ENCODE peak calls at places on chromosomes 6 and 20, in six cellular contexts. One of them, this sample, is unnamed.

GRCh38 chr20:49468412-49468811 is 14.1 kb downstream of the KCNB1 start:
- DNase-seq in fibroblast of lung: no peak
- DNase-seq in ovary: no peak
- DNase-seq in CD8-positive, alpha-beta memory T cell: no peak
- DNase-seq in endothelial cell of umbilical vein: no peak
- DNase-seq in CD4-positive, alpha-beta T cell: no peak
- DNase-seq in this sample: no peak

GRCh38 chr20:16573011-16573965 is at the start of gene KIF16B:
- DNase-seq in CD4-positive, alpha-beta T cell: peak; percentile 65
- DNase-seq in endothelial cell of umbilical vein: peak; percentile 93
- DNase-seq in fibroblast of lung: peak; percentile 89
- DNase-seq in ovary: peak; percentile 94
- DNase-seq in CD8-positive, alpha-beta memory T cell: peak; percentile 77
- DNase-seq in this sample: peak; percentile 71

GRCh38 chr20:24359306-24359705 is 110.1 kb upstream of the SYNDIG1 start:
- DNase-seq in endothelial cell of umbilical vein: no peak
- DNase-seq in fibroblast of lung: no peak
- DNase-seq in ovary: no peak
- DNase-seq in CD8-positive, alpha-beta memory T cell: no peak
- DNase-seq in CD4-positive, alpha-beta T cell: no peak
- DNase-seq in this sample: no peak

GRCh38 chr6:13924949-13925881 is at the start of gene RNF182:
- DNase-seq in endothelial cell of umbilical vein: peak; percentile 18
- DNase-seq in ovary: no peak
- DNase-seq in fibroblast of lung: no peak
- DNase-seq in CD8-positive, alpha-beta memory T cell: no peak
- DNase-seq in CD4-positive, alpha-beta T cell: no peak
- DNase-seq in this sample: no peak

GRCh38 chr6:152973916-152974315 is 8.9 kb downstream of the FBXO5 start:
- DNase-seq in ovary: no peak
- DNase-seq in CD8-positive, alpha-beta memory T cell: no peak
- DNase-seq in fibroblast of lung: no peak
- DNase-seq in endothelial cell of umbilical vein: no peak
- DNase-seq in CD4-positive, alpha-beta T cell: no peak
- DNase-seq in this sample: no peak

GRCh38 chr20:61657719-61658377 is 405.8 kb downstream of the CDH4 start:
- DNase-seq in CD4-positive, alpha-beta T cell: no peak
- DNase-seq in ovary: no peak
- DNase-seq in fibroblast of lung: no peak
- DNase-seq in endothelial cell of umbilical vein: no peak
- DNase-seq in CD8-positive, alpha-beta memory T cell: no peak
- DNase-seq in this sample: no peak

GRCh38 chr6:50271266-50271665 is 221.5 kb upstream of the DEFB112 start:
- DNase-seq in fibroblast of lung: peak; percentile 9
- DNase-seq in ovary: no peak
- DNase-seq in endothelial cell of umbilical vein: no peak
- DNase-seq in CD8-positive, alpha-beta memory T cell: no peak
- DNase-seq in CD4-positive, alpha-beta T cell: no peak
- DNase-seq in this sample: no peak

GRCh38 chr6:32643904-32644303 is 6.7 kb downstream of the HLA-DQA1 start:
- DNase-seq in endothelial cell of umbilical vein: no peak
- DNase-seq in ovary: no peak
- DNase-seq in fibroblast of lung: no peak
- DNase-seq in CD8-positive, alpha-beta memory T cell: no peak
- DNase-seq in CD4-positive, alpha-beta T cell: no peak
- DNase-seq in this sample: no peak

GRCh38 chr20:9035129-9035528 is 33.8 kb upstream of the PLCB4 start:
- DNase-seq in CD4-positive, alpha-beta T cell: no peak
- DNase-seq in fibroblast of lung: peak; percentile 89
- DNase-seq in ovary: no peak
- DNase-seq in CD8-positive, alpha-beta memory T cell: no peak
- DNase-seq in endothelial cell of umbilical vein: no peak
- DNase-seq in this sample: no peak

GRCh38 chr20:62937353-62938104 is 418 bp upstream of the GID8 start:
- DNase-seq in CD8-positive, alpha-beta memory T cell: peak; percentile 98
- DNase-seq in ovary: peak; percentile 98
- DNase-seq in CD4-positive, alpha-beta T cell: peak; percentile 96
- DNase-seq in endothelial cell of umbilical vein: peak; percentile 95
- DNase-seq in fibroblast of lung: peak; percentile 95
- DNase-seq in this sample: peak; percentile 96

GRCh38 chr6:136547336-136547735 is 2.9 kb downstream of the MAP7 start:
- DNase-seq in fibroblast of lung: peak; percentile 45
- DNase-seq in ovary: no peak
- DNase-seq in endothelial cell of umbilical vein: no peak
- DNase-seq in CD8-positive, alpha-beta memory T cell: no peak
- DNase-seq in CD4-positive, alpha-beta T cell: no peak
- DNase-seq in this sample: no peak

GRCh38 chr20:64156136-64156885 is 7.9 kb upstream of the MYT1 start:
- DNase-seq in ovary: no peak
- DNase-seq in fibroblast of lung: no peak
- DNase-seq in CD8-positive, alpha-beta memory T cell: no peak
- DNase-seq in endothelial cell of umbilical vein: no peak
- DNase-seq in CD4-positive, alpha-beta T cell: no peak
- DNase-seq in this sample: no peak

GRCh38 chr6:135418040-135418439 is 79.5 kb downstream of the AHI1 start:
- DNase-seq in fibroblast of lung: no peak
- DNase-seq in endothelial cell of umbilical vein: no peak
- DNase-seq in CD8-positive, alpha-beta memory T cell: no peak
- DNase-seq in ovary: no peak
- DNase-seq in CD4-positive, alpha-beta T cell: no peak
- DNase-seq in this sample: no peak

GRCh38 chr6:148770408-148771211 is 23.8 kb downstream of the UST start:
- DNase-seq in ovary: no peak
- DNase-seq in CD8-positive, alpha-beta memory T cell: no peak
- DNase-seq in CD4-positive, alpha-beta T cell: no peak
- DNase-seq in endothelial cell of umbilical vein: no peak
- DNase-seq in fibroblast of lung: no peak
- DNase-seq in this sample: no peak

GRCh38 chr6:37511910-37512399 is 12.3 kb upstream of the CCDC167 start:
- DNase-seq in fibroblast of lung: no peak
- DNase-seq in ovary: no peak
- DNase-seq in CD8-positive, alpha-beta memory T cell: no peak
- DNase-seq in endothelial cell of umbilical vein: no peak
- DNase-seq in CD4-positive, alpha-beta T cell: no peak
- DNase-seq in this sample: no peak

GRCh38 chr6:161200610-161201201 is 73.2 kb downstream of the AGPAT4 start:
- DNase-seq in fibroblast of lung: no peak
- DNase-seq in CD4-positive, alpha-beta T cell: no peak
- DNase-seq in CD8-positive, alpha-beta memory T cell: no peak
- DNase-seq in ovary: no peak
- DNase-seq in endothelial cell of umbilical vein: no peak
- DNase-seq in this sample: no peak

GRCh38 chr6:143958839-143959399 is 49.1 kb downstream of the PLAGL1 start:
- DNase-seq in fibroblast of lung: no peak
- DNase-seq in CD4-positive, alpha-beta T cell: no peak
- DNase-seq in CD8-positive, alpha-beta memory T cell: no peak
- DNase-seq in endothelial cell of umbilical vein: no peak
- DNase-seq in ovary: no peak
- DNase-seq in this sample: no peak

GRCh38 chr6:30219244-30219643 is 6.0 kb upstream of the TRIM26 start:
- DNase-seq in CD4-positive, alpha-beta T cell: peak; percentile 37
- DNase-seq in CD8-positive, alpha-beta memory T cell: no peak
- DNase-seq in ovary: no peak
- DNase-seq in fibroblast of lung: peak; percentile 32
- DNase-seq in endothelial cell of umbilical vein: peak; percentile 67
- DNase-seq in this sample: peak; percentile 68

GRCh38 chr20:23770384-23770783 is 19.6 kb upstream of the CST1 start:
- DNase-seq in endothelial cell of umbilical vein: no peak
- DNase-seq in CD8-positive, alpha-beta memory T cell: no peak
- DNase-seq in ovary: no peak
- DNase-seq in CD4-positive, alpha-beta T cell: no peak
- DNase-seq in fibroblast of lung: no peak
- DNase-seq in this sample: no peak

GRCh38 chr6:31737315-31738047 is 1.2 kb upstream of the CLIC1 start:
- DNase-seq in endothelial cell of umbilical vein: peak; percentile 69
- DNase-seq in fibroblast of lung: no peak
- DNase-seq in ovary: no peak
- DNase-seq in CD8-positive, alpha-beta memory T cell: no peak
- DNase-seq in CD4-positive, alpha-beta T cell: no peak
- DNase-seq in this sample: no peak

GRCh38 chr6:78989191-78989590 is 88.9 kb downstream of the PHIP start:
- DNase-seq in CD4-positive, alpha-beta T cell: no peak
- DNase-seq in endothelial cell of umbilical vein: no peak
- DNase-seq in ovary: no peak
- DNase-seq in fibroblast of lung: no peak
- DNase-seq in CD8-positive, alpha-beta memory T cell: no peak
- DNase-seq in this sample: no peak

GRCh38 chr6:52560462-52560861 is 16.4 kb downstream of the TRAM2 start:
- DNase-seq in CD8-positive, alpha-beta memory T cell: no peak
- DNase-seq in CD4-positive, alpha-beta T cell: no peak
- DNase-seq in endothelial cell of umbilical vein: no peak
- DNase-seq in fibroblast of lung: peak; percentile 49
- DNase-seq in ovary: no peak
- DNase-seq in this sample: no peak

GRCh38 chr20:45840700-45841198 is 7.2 kb downstream of the SNX21 start:
- DNase-seq in ovary: no peak
- DNase-seq in fibroblast of lung: no peak
- DNase-seq in endothelial cell of umbilical vein: no peak
- DNase-seq in CD4-positive, alpha-beta T cell: no peak
- DNase-seq in CD8-positive, alpha-beta memory T cell: no peak
- DNase-seq in this sample: no peak

GRCh38 chr20:1786496-1786895 is 108.7 kb upstream of the SIRPA start:
- DNase-seq in CD8-positive, alpha-beta memory T cell: no peak
- DNase-seq in CD4-positive, alpha-beta T cell: no peak
- DNase-seq in fibroblast of lung: no peak
- DNase-seq in ovary: no peak
- DNase-seq in endothelial cell of umbilical vein: no peak
- DNase-seq in this sample: no peak

GRCh38 chr6:132527791-132528190 is 10.3 kb upstream of the TAAR9 start:
- DNase-seq in fibroblast of lung: peak; percentile 7
- DNase-seq in CD4-positive, alpha-beta T cell: no peak
- DNase-seq in endothelial cell of umbilical vein: no peak
- DNase-seq in CD8-positive, alpha-beta memory T cell: no peak
- DNase-seq in ovary: no peak
- DNase-seq in this sample: no peak

GRCh38 chr6:54366647-54367327 is 58.5 kb downstream of the TINAG start:
- DNase-seq in CD8-positive, alpha-beta memory T cell: no peak
- DNase-seq in CD4-positive, alpha-beta T cell: no peak
- DNase-seq in fibroblast of lung: peak; percentile 54
- DNase-seq in endothelial cell of umbilical vein: peak; percentile 71
- DNase-seq in ovary: no peak
- DNase-seq in this sample: no peak

GRCh38 chr20:37734228-37734980 is 40.6 kb downstream of the CTNNBL1 start:
- DNase-seq in CD4-positive, alpha-beta T cell: no peak
- DNase-seq in endothelial cell of umbilical vein: no peak
- DNase-seq in CD8-positive, alpha-beta memory T cell: no peak
- DNase-seq in ovary: no peak
- DNase-seq in fibroblast of lung: peak; percentile 75
- DNase-seq in this sample: no peak

GRCh38 chr6:28446818-28447511 is 3.7 kb upstream of the ZSCAN23 start:
- DNase-seq in CD8-positive, alpha-beta memory T cell: no peak
- DNase-seq in CD4-positive, alpha-beta T cell: no peak
- DNase-seq in fibroblast of lung: peak; percentile 12
- DNase-seq in ovary: no peak
- DNase-seq in endothelial cell of umbilical vein: peak; percentile 8
- DNase-seq in this sample: no peak

GRCh38 chr20:19492937-19493336 is 265.1 kb upstream of the RIN2 start:
- DNase-seq in CD8-positive, alpha-beta memory T cell: no peak
- DNase-seq in CD4-positive, alpha-beta T cell: no peak
- DNase-seq in ovary: no peak
- DNase-seq in fibroblast of lung: no peak
- DNase-seq in endothelial cell of umbilical vein: no peak
- DNase-seq in this sample: no peak
- H3K27ac ChIP-seq in CD8-positive, alpha-beta memory T cell: no peak overlapping the region
- H3K27ac ChIP-seq in CD4-positive, alpha-beta T cell: no peak overlapping the region
- H3K27ac ChIP-seq in ovary: no peak overlapping the region
- H3K27ac ChIP-seq in fibroblast of lung: no peak overlapping the region
- H3K27ac ChIP-seq in endothelial cell of umbilical vein: no peak overlapping the region
- H3K27ac ChIP-seq in this sample: no peak overlapping the region

GRCh38 chr20:58956078-58956477 is 25.0 kb upstream of the NELFCD start:
- DNase-seq in fibroblast of lung: no peak
- DNase-seq in endothelial cell of umbilical vein: no peak
- DNase-seq in ovary: no peak
- DNase-seq in CD4-positive, alpha-beta T cell: no peak
- DNase-seq in CD8-positive, alpha-beta memory T cell: no peak
- DNase-seq in this sample: no peak
- H3K27ac ChIP-seq in fibroblast of lung: no peak overlapping the region
- H3K27ac ChIP-seq in endothelial cell of umbilical vein: no peak overlapping the region
- H3K27ac ChIP-seq in ovary: no peak overlapping the region
- H3K27ac ChIP-seq in CD4-positive, alpha-beta T cell: no peak overlapping the region
- H3K27ac ChIP-seq in CD8-positive, alpha-beta memory T cell: no peak overlapping the region
- H3K27ac ChIP-seq in this sample: no peak overlapping the region

GRCh38 chr6:854405-855073 is 161.6 kb upstream of the EXOC2 start:
- DNase-seq in endothelial cell of umbilical vein: no peak
- DNase-seq in CD4-positive, alpha-beta T cell: no peak
- DNase-seq in ovary: no peak
- DNase-seq in fibroblast of lung: no peak
- DNase-seq in CD8-positive, alpha-beta memory T cell: no peak
- DNase-seq in this sample: no peak

GRCh38 chr6:845581-845980 is 152.6 kb upstream of the EXOC2 start:
- DNase-seq in endothelial cell of umbilical vein: no peak
- DNase-seq in CD8-positive, alpha-beta memory T cell: no peak
- DNase-seq in CD4-positive, alpha-beta T cell: no peak
- DNase-seq in fibroblast of lung: no peak
- DNase-seq in ovary: no peak
- DNase-seq in this sample: no peak

DNA sequence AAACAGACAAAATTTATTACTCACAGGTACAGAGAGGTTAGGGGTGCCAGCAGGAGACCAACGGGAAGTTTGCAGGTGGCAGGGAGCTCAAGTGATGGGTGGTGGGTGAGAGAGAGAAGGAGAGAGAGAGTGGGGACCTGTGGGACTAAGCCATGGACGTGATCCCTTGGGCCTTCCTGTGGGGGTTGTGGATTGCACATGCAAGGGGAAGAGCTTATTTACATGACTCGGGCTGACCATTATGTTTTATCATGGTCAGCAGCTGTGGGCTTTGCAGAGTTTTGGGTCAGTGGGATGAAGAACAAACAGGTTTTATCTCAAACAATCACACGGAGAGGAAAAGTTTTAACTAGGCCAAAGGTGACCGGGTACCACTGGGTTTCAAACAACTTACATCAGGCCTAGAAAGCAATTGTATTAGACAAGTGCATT is 156.2 kb upstream of the EXOC2 start:
- DNase-seq in endothelial cell of umbilical vein: no peak
- DNase-seq in fibroblast of lung: no peak
- DNase-seq in ovary: no peak
- DNase-seq in CD4-positive, alpha-beta T cell: no peak
- DNase-seq in CD8-positive, alpha-beta memory T cell: no peak
- DNase-seq in this sample: no peak
- H3K27ac ChIP-seq in endothelial cell of umbilical vein: no peak overlapping the region
- H3K27ac ChIP-seq in fibroblast of lung: no peak overlapping the region
- H3K27ac ChIP-seq in ovary: no peak overlapping the region
- H3K27ac ChIP-seq in CD4-positive, alpha-beta T cell: no peak overlapping the region
- H3K27ac ChIP-seq in CD8-positive, alpha-beta memory T cell: no peak overlapping the region
- H3K27ac ChIP-seq in this sample: no peak overlapping the region

DNA sequence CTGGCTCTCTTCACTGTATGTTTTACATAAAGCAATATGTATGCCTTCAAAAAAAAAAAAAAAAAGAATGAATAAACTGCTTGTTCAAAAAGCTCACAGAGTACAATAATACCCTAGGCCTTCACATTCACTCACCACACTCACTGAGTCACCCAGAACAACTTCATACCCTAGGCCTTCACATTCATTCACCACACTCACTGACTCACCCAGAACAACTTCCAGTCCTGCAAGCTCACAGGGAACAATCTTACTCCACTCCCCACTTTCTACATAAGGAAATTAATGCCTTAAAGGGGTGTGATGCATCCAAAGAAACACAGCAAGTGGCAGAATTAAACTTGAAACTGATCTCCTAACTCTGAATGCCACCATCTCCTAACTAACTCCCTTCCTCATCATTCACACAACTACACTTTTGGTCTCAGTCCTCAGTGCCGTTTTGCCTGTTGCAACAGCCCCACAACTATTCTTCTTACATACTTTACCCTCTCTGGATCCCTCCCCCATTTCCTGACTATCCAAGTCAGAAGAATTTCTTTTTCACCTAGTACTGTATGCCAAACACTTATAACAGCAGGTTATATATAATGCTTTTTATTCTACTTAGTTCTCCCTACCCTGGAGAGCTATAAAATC is 34.2 kb downstream of the NHSL1 start:
- DNase-seq in ovary: no peak
- DNase-seq in CD4-positive, alpha-beta T cell: no peak
- DNase-seq in CD8-positive, alpha-beta memory T cell: no peak
- DNase-seq in endothelial cell of umbilical vein: peak; percentile 78
- DNase-seq in fibroblast of lung: peak; percentile 99
- DNase-seq in this sample: no peak
- H3K27ac ChIP-seq in ovary: no peak overlapping the region
- H3K27ac ChIP-seq in CD4-positive, alpha-beta T cell: no peak overlapping the region
- H3K27ac ChIP-seq in CD8-positive, alpha-beta memory T cell: no peak overlapping the region
- H3K27ac ChIP-seq in endothelial cell of umbilical vein: peak overlapping the region; percentile 46
- H3K27ac ChIP-seq in fibroblast of lung: peak overlapping the region; percentile 58
- H3K27ac ChIP-seq in this sample: no peak overlapping the region